ENCODE peak calls at places on chromosomes 6 and 20, in nine cellular contexts. L is uterus, Q is pancreas, U is Calu3, W is nephron progenitor cell, G is hepatocyte, E is psoas muscle, C is OCI-LY7, X is fibroblast of lung. R is an unnamed sample.

GRCh38 chr6:158706369-158706982 is 56.6 kb downstream of the SYTL3 start:
- DNase-seq in L (peak; percentile 74), Q (peak; percentile 40), U (peak; percentile 70), W (peak; percentile 40), G (peak; percentile 82), E (peak; percentile 65), C (peak; percentile 20), X (peak; percentile 41), R (no peak)

GRCh38 chr20:15848126-15848525 is 725.1 kb downstream of the KIF16B start:
- DNase-seq in L (no peak), Q (no peak), U (no peak), W (no peak), G (no peak), E (no peak), C (no peak), X (no peak), R (no peak)

GRCh38 chr20:5400164-5400762 is 83.5 kb upstream of the PROKR2 start:
- DNase-seq in L (no peak), Q (no peak), U (peak; percentile 15), W (peak; percentile 72), G (peak; percentile 44), E (no peak), C (peak; percentile 8), X (peak; percentile 12), R (no peak)

GRCh38 chr20:6086868-6087267 is 33.0 kb upstream of the LRRN4 start:
- DNase-seq in L (no peak), Q (no peak), U (no peak), W (no peak), G (no peak), E (no peak), C (no peak), X (no peak), R (no peak)

GRCh38 chr6:74087898-74088297 is 391.9 kb downstream of the CD109 start:
- DNase-seq in L (no peak), Q (no peak), U (no peak), W (no peak), G (no peak), E (no peak), C (no peak), X (peak; percentile 13), R (no peak)

GRCh38 chr6:3987072-3987471 is 91.9 kb downstream of the FAM217A start:
- DNase-seq in L (no peak), Q (peak; percentile 36), U (no peak), W (no peak), G (peak; percentile 32), E (no peak), C (no peak), X (peak; percentile 56), R (no peak)

GRCh38 chr6:41428995-41429417 is 93.6 kb downstream of the NCR2 start:
- DNase-seq in L (peak; percentile 72), Q (no peak), U (peak; percentile 17), W (no peak), G (peak; percentile 53), E (peak; percentile 69), C (no peak), X (peak; percentile 77), R (no peak)

GRCh38 chr20:34637245-34638185 is 39.4 kb downstream of the PIGU start:
- DNase-seq in L (peak; percentile 56), Q (no peak), U (no peak), W (no peak), G (no peak), E (no peak), C (no peak), X (peak; percentile 23), R (no peak)

GRCh38 chr6:41976794-41977484 is 35.3 kb upstream of the CCND3 start:
- DNase-seq in L (no peak), Q (no peak), U (peak; percentile 19), W (no peak), G (no peak), E (no peak), C (peak; percentile 29), X (peak; percentile 89), R (no peak)

GRCh38 chr6:169945117-169945516 is 193.7 kb downstream of the ERMARD start:
- DNase-seq in L (no peak), Q (no peak), U (no peak), W (no peak), G (no peak), E (no peak), C (no peak), X (no peak), R (no peak)

GRCh38 chr20:31843881-31844280 is 1.5 kb downstream of the FOXS1 start:
- DNase-seq in L (no peak), Q (no peak), U (no peak), W (no peak), G (no peak), E (no peak), C (no peak), X (no peak), R (no peak)

GRCh38 chr6:116990679-116991078 is 113.6 kb downstream of the RFX6 start:
- DNase-seq in L (no peak), Q (no peak), U (no peak), W (no peak), G (no peak), E (no peak), C (no peak), X (no peak), R (no peak)

GRCh38 chr6:2020909-2021308 is 224.5 kb downstream of the GMDS start:
- DNase-seq in L (no peak), Q (no peak), U (no peak), W (no peak), G (no peak), E (no peak), C (no peak), X (peak; percentile 69), R (no peak)

GRCh38 chr6:137362878-137363804 is 131.1 kb downstream of the OLIG3 start:
- DNase-seq in L (no peak), Q (no peak), U (no peak), W (no peak), G (no peak), E (no peak), C (no peak), X (no peak), R (no peak)

GRCh38 chr6:153503810-153504209 is 372.7 kb upstream of the RGS17 start:
- DNase-seq in L (no peak), Q (no peak), U (no peak), W (peak; percentile 13), G (no peak), E (no peak), C (peak; percentile 12), X (no peak), R (no peak)

GRCh38 chr6:115896538-115897129 is 164.1 kb downstream of the FRK start:
- DNase-seq in L (no peak), Q (no peak), U (peak; percentile 38), W (peak; percentile 23), G (peak; percentile 66), E (no peak), C (peak; percentile 30), X (peak; percentile 16), R (peak; percentile 43)

GRCh38 chr6:99606670-99607415 is at the start of gene PRDM13:
- DNase-seq in L (no peak), Q (no peak), U (no peak), W (peak; percentile 34), G (no peak), E (no peak), C (no peak), X (no peak), R (no peak)

DNA sequence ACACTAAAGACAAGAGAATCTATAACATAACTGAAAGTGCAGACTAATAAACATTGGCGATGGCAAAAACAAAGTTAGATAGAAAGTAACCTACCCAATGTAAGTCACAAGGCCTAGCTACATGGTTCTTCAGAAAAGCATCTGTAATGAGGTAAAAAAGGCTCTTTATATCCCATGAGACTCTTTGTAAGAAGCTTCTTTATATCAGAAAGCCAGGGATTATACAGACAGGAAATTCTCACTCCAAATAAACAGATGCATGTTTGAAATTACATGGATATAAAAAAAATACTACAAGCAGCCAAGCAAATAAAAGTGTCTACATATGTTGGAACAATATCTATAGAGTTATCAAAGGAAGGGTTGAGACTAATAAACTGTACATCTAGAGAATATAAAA is 284.9 kb upstream of the NRSN1 start:
- DNase-seq in L (no peak), Q (no peak), U (no peak), W (no peak), G (no peak), E (no peak), C (no peak), X (no peak), R (no peak)
- TF ChIP-seq CTCF in L (no peak), Q (no peak), U (no peak), W (no peak), G (no peak), E (no peak), C (no peak), X (no peak), R (no peak)

GRCh38 chr6:118249680-118250079 is 298.4 kb upstream of the PLN start:
- DNase-seq in L (no peak), Q (no peak), U (no peak), W (peak; percentile 20), G (no peak), E (no peak), C (peak; percentile 46), X (no peak), R (no peak)

GRCh38 chr6:118252474-118252873 is 295.6 kb upstream of the PLN start:
- DNase-seq in L (no peak), Q (no peak), U (no peak), W (no peak), G (no peak), E (no peak), C (peak; percentile 3), X (no peak), R (peak; percentile 22)
- TF ChIP-seq CTCF in L (no peak), Q (no peak), U (no peak), W (no peak), G (no peak), E (no peak), C (peak; percentile 55), X (no peak), R (no peak)

GRCh38 chr20:44402391-44403193 is 47.1 kb downstream of the HNF4A start:
- DNase-seq in L (no peak), Q (no peak), U (no peak), W (no peak), G (peak; percentile 43), E (no peak), C (no peak), X (peak; percentile 14), R (no peak)
- TF ChIP-seq CTCF in L (no peak), Q (no peak), U (no peak), W (no peak), G (no peak), E (no peak), C (no peak), X (no peak), R (no peak)

GRCh38 chr6:30915591-30915946 is 1.5 kb downstream of the VARS2 start:
- DNase-seq in L (peak; percentile 37), Q (peak; percentile 44), U (peak; percentile 73), W (peak; percentile 25), G (peak; percentile 74), E (no peak), C (peak; percentile 61), X (peak; percentile 53), R (peak; percentile 87)

GRCh38 chr6:30914854-30915590 is 984 bp downstream of the VARS2 start:
- DNase-seq in L (peak; percentile 29), Q (peak; percentile 38), U (no peak), W (no peak), G (no peak), E (no peak), C (peak; percentile 35), X (no peak), R (no peak)

GRCh38 chr6:30912746-30913520 is 1.1 kb upstream of the VARS2 start:
- DNase-seq in L (no peak), Q (no peak), U (no peak), W (no peak), G (no peak), E (no peak), C (no peak), X (no peak), R (no peak)

GRCh38 chr6:30913721-30914075 is 340 bp upstream of the VARS2 start:
- DNase-seq in L (no peak), Q (no peak), U (no peak), W (no peak), G (no peak), E (no peak), C (no peak), X (no peak), R (no peak)

GRCh38 chr6:30914076-30914853 is at the start of gene VARS2:
- DNase-seq in L (peak; percentile 93), Q (peak; percentile 98), U (peak; percentile 100), W (peak; percentile 92), G (peak; percentile 97), E (peak; percentile 95), C (peak; percentile 87), X (peak; percentile 83), R (peak; percentile 99)
- TF ChIP-seq CTCF in L (peak; percentile 43), Q (peak; percentile 9), U (peak; percentile 41), W (no peak), G (peak; percentile 39), E (peak; percentile 42), C (peak; percentile 44), X (peak; percentile 21), R (no peak)

R was measured in GM20000.